ENCODE peak calls at places on chromosomes 13 and 19, in eight cellular contexts. Q is iPS-NIHi11; G is HAP-1; M is heart left ventricle; Z is activated CD4-positive, alpha-beta T cell treated with anti-CD3 and anti-CD28 coated beads for 48 hours; Y is ecto neural progenitor cell; P is ELF-1; U is naive B cell. S is an unnamed sample.

GRCh38 chr19:17680235-17680722 is 7.9 kb downstream of the UNC13A start:
- DNase-seq in Q (peak), G (no peak), M (peak), Z (peak), Y (peak), P (peak), U (peak), S (peak)

GRCh38 chr13:112670118-112670517 is 19.7 kb upstream of the ATP11A start:
- DNase-seq in Q (no peak), G (no peak), M (no peak), Z (no peak), Y (peak), P (no peak), U (no peak), S (no peak)

GRCh38 chr19:11152318-11153062 is 3.1 kb downstream of the SPC24 start:
- DNase-seq in Q (no peak), G (no peak), M (peak), Z (no peak), Y (no peak), P (no peak), U (no peak), S (peak)

GRCh38 chr19:10568444-10568825 is 344 bp downstream of the CDKN2D start:
- DNase-seq in Q (no peak), G (no peak), M (no peak), Z (peak), Y (no peak), P (peak), U (no peak), S (peak)

GRCh38 chr19:38706792-38707511 is 37.3 kb downstream of the CAPN12 start:
- DNase-seq in Q (peak), G (no peak), M (no peak), Z (no peak), Y (no peak), P (peak), U (no peak), S (peak)

GRCh38 chr19:52748336-52748950 is 13.6 kb upstream of the ZNF611 start:
- DNase-seq in Q (peak), G (peak), M (no peak), Z (no peak), Y (no peak), P (peak), U (peak), S (peak)

GRCh38 chr19:41795031-41795461 is 1.3 kb upstream of the CEACAM3 start:
- DNase-seq in Q (peak), G (peak), M (no peak), Z (peak), Y (no peak), P (peak), U (peak), S (peak)

GRCh38 chr19:49335784-49336481 is 727 bp downstream of the CD37 start:
- DNase-seq in Q (no peak), G (no peak), M (peak), Z (peak), Y (no peak), P (no peak), U (no peak), S (no peak)

GRCh38 chr13:80173224-80173623 is 167.7 kb downstream of the SPRY2 start:
- DNase-seq in Q (no peak), G (no peak), M (peak), Z (no peak), Y (no peak), P (no peak), U (no peak), S (no peak)

S was measured in foreskin fibroblast.